ENCODE peak calls at places on chromosomes 16 and 17, in nine cellular contexts. T is A549; Q is stimulated activated CD4-positive, alpha-beta T cell treated with anti-CD3 and anti-CD28 coated beads, TNF-alpha, amount 100 ng/mL, for 48 hours; K is GM04504; W is HTR-8/SVneo; D is cardiac muscle cell; O is ELF-1; N is psoas muscle; J is fibroblast of the conjunctiva. S is an unnamed sample.

GRCh38 chr17:3846739-3847670 is 959 bp upstream of the NCBP3 start:
- DNase-seq in T (no peak), Q (no peak), K (no peak), W (no peak), D (no peak), O (no peak), N (no peak), J (no peak), S (no peak)

GRCh38 chr17:21372256-21372954 is 3.8 kb upstream of the KCNJ12 start:
- DNase-seq in T (no peak), Q (no peak), K (no peak), W (no peak), D (no peak), O (no peak), N (no peak), J (no peak), S (no peak)

GRCh38 chr17:50908860-50909764 is 43.0 kb upstream of the TOB1 start:
- DNase-seq in T (no peak), Q (no peak), K (no peak), W (no peak), D (peak), O (peak), N (peak), J (no peak), S (no peak)

GRCh38 chr17:30082807-30083206 is 33.8 kb upstream of the NSRP1 start:
- DNase-seq in T (no peak), Q (no peak), K (no peak), W (no peak), D (no peak), O (no peak), N (no peak), J (no peak), S (no peak)

GRCh38 chr16:2691491-2692248 is 9.3 kb downstream of the KCTD5 start:
- DNase-seq in T (no peak), Q (no peak), K (no peak), W (no peak), D (no peak), O (no peak), N (peak), J (no peak), S (no peak)

GRCh38 chr17:17050346-17051345 is 8.4 kb downstream of the MPRIP start:
- DNase-seq in T (no peak), Q (no peak), K (no peak), W (no peak), D (no peak), O (no peak), N (no peak), J (no peak), S (no peak)

GRCh38 chr17:8488931-8489330 is 53.2 kb downstream of the NDEL1 start:
- DNase-seq in T (peak), Q (no peak), K (peak), W (no peak), D (no peak), O (no peak), N (peak), J (peak), S (peak)

GRCh38 chr16:47018223-47018891 is 44.9 kb upstream of the DNAJA2 start:
- DNase-seq in T (peak), Q (peak), K (no peak), W (peak), D (peak), O (peak), N (no peak), J (no peak), S (peak)

GRCh38 chr17:79646721-79647455 is 36.0 kb upstream of the RBFOX3 start:
- DNase-seq in T (no peak), Q (no peak), K (no peak), W (no peak), D (no peak), O (no peak), N (no peak), J (no peak), S (no peak)

GRCh38 chr17:78142113-78142861 is 3.9 kb upstream of the C17orf99 start:
- DNase-seq in T (peak), Q (no peak), K (no peak), W (peak), D (no peak), O (peak), N (no peak), J (peak), S (no peak)

GRCh38 chr17:34852614-34853013 is 108.6 kb downstream of the CCT6B start:
- DNase-seq in T (peak), Q (no peak), K (no peak), W (no peak), D (no peak), O (peak), N (no peak), J (no peak), S (no peak)

GRCh38 chr16:70777973-70778406 is 23.0 kb downstream of the VAC14 start:
- DNase-seq in T (peak), Q (no peak), K (no peak), W (no peak), D (no peak), O (peak), N (no peak), J (peak), S (no peak)

GRCh38 chr16:69443809-69444611 is 19.6 kb downstream of the CYB5B start:
- DNase-seq in T (peak), Q (no peak), K (peak), W (no peak), D (no peak), O (no peak), N (no peak), J (no peak), S (peak)

GRCh38 chr17:10135539-10136257 is 62.7 kb downstream of the GAS7 start:
- DNase-seq in T (peak), Q (no peak), K (peak), W (peak), D (no peak), O (no peak), N (peak), J (no peak), S (no peak)

GRCh38 chr16:1530349-1530882 is 3.0 kb upstream of the TMEM204 start:
- DNase-seq in T (no peak), Q (no peak), K (no peak), W (no peak), D (no peak), O (no peak), N (no peak), J (no peak), S (no peak)

GRCh38 chr17:50772251-50772650 is 4.9 kb upstream of the ANKRD40CL start:
- DNase-seq in T (no peak), Q (no peak), K (no peak), W (no peak), D (no peak), O (no peak), N (no peak), J (no peak), S (no peak)

GRCh38 chr17:80270836-80271235 is 10.2 kb downstream of the RNF213 start:
- DNase-seq in T (peak), Q (no peak), K (no peak), W (peak), D (peak), O (peak), N (no peak), J (no peak), S (no peak)

GRCh38 chr17:3814361-3814760 is 13.4 kb upstream of the ITGAE start:
- DNase-seq in T (no peak), Q (no peak), K (no peak), W (no peak), D (no peak), O (no peak), N (no peak), J (no peak), S (no peak)